ENCODE peak calls at places on chromosomes 1 and 21, in ten cellular contexts. V, T, J, Q, R, C, Y, P, A and X are unnamed samples.

GRCh38 chr1:55893155-55893554 is 678.0 kb upstream of the USP24 start:
- DNase-seq in R (no peak), V (no peak), Y (no peak), J (no peak), A (peak), P (no peak), T (peak), Q (no peak), C (no peak), X (no peak)

GRCh38 chr1:202586018-202586821 is 124.0 kb downstream of the SYT2 start:
- DNase-seq in V (no peak), Q (no peak), C (no peak), P (no peak), J (no peak), Y (no peak), R (no peak), A (no peak), T (no peak), X (no peak)

GRCh38 chr1:30912913-30913652 is 4.5 kb upstream of the SDC3 start:
- DNase-seq in R (peak), C (peak), Y (no peak), T (no peak), Q (no peak), V (no peak), J (no peak), A (no peak), P (no peak), X (no peak)

GRCh38 chr1:68293609-68294353 is 61.5 kb upstream of the WLS start:
- DNase-seq in Q (no peak), V (peak), T (no peak), A (no peak), C (no peak), J (peak), Y (no peak), P (no peak), R (peak), X (no peak)

GRCh38 chr1:171219751-171220385 is 28.4 kb upstream of the FMO1 start:
- DNase-seq in Y (no peak), C (no peak), R (no peak), T (no peak), P (no peak), V (no peak), J (peak), A (no peak), Q (no peak), X (peak)

GRCh38 chr1:167524651-167525050 is 6.3 kb upstream of the CD247 start:
- DNase-seq in P (no peak), J (no peak), C (no peak), Q (no peak), R (no peak), A (no peak), Y (no peak), V (no peak), T (no peak), X (no peak)

GRCh38 chr1:90963651-90964050 is 58.2 kb downstream of the ZNF644 start:
- DNase-seq in J (no peak), Y (no peak), C (no peak), R (no peak), V (no peak), P (no peak), Q (no peak), A (no peak), T (no peak), X (no peak)

GRCh38 chr1:181087400-181087901 is 1.0 kb upstream of the IER5 start:
- DNase-seq in R (no peak), A (no peak), P (no peak), Y (no peak), V (no peak), J (no peak), T (no peak), Q (no peak), C (no peak), X (no peak)

GRCh38 chr1:59146651-59147358 is 150.1 kb upstream of the FGGY start:
- DNase-seq in R (peak), V (peak), A (no peak), Y (peak), P (peak), J (no peak), Q (no peak), C (peak), T (peak), X (no peak)

GRCh38 chr21:43911935-43912487 is 47.0 kb downstream of the AGPAT3 start:
- DNase-seq in Q (no peak), P (no peak), Y (no peak), C (no peak), J (no peak), V (no peak), R (no peak), T (no peak), A (no peak), X (no peak)

GRCh38 chr1:35288761-35289160 is 20.3 kb downstream of the ZMYM4 start:
- DNase-seq in A (no peak), C (no peak), J (peak), P (no peak), V (no peak), Q (no peak), Y (no peak), T (no peak), R (no peak), X (no peak)

GRCh38 chr1:192522673-192523072 is 52.9 kb upstream of the RGS1 start:
- DNase-seq in A (no peak), V (no peak), P (no peak), T (no peak), J (no peak), Y (no peak), Q (no peak), R (no peak), C (no peak), X (no peak)

GRCh38 chr1:180911640-180912161 is 996 bp upstream of the KIAA1614 start:
- DNase-seq in P (no peak), Y (no peak), V (no peak), Q (no peak), T (no peak), R (no peak), A (no peak), J (no peak), C (no peak), X (no peak)

GRCh38 chr1:45522324-45523104 is 830 bp upstream of the PRDX1 start:
- DNase-seq in C (no peak), T (peak), V (no peak), Q (no peak), R (no peak), P (no peak), A (no peak), J (no peak), Y (no peak), X (no peak)

GRCh38 chr1:235326719-235327558 is 1.0 kb downstream of the ARID4B start:
- DNase-seq in P (peak), C (peak), Q (peak), A (peak), V (peak), R (peak), T (peak), J (no peak), Y (peak), X (no peak)

GRCh38 chr1:155893389-155894142 is 17.6 kb downstream of the RIT1 start:
- DNase-seq in C (no peak), A (no peak), J (peak), R (no peak), Q (no peak), P (no peak), V (no peak), Y (no peak), T (peak), X (no peak)

GRCh38 chr1:36224537-36225297 is 474 bp downstream of the THRAP3 start:
- DNase-seq in V (peak), P (peak), R (no peak), Q (no peak), Y (peak), A (peak), C (peak), J (peak), T (peak), X (peak)

GRCh38 chr1:199149591-199149990 is 510.8 kb downstream of the PTPRC start:
- DNase-seq in R (no peak), A (no peak), V (no peak), T (no peak), Y (no peak), P (no peak), Q (no peak), C (no peak), J (no peak), X (no peak)